ENCODE peak calls at places on chromosome 16, in ten cellular contexts. O is sigmoid colon, Q is breast epithelium, U is suprapubic skin, X is spleen, R is upper lobe of left lung, F is HCT116, D is transverse colon, I is prostate gland, Y is K562. V is an unnamed sample.
A peak's percentile ranks its signal among the peaks of the same experiment; 100 is the strongest.

GRCh38 chr16:87897563-87898505 is 28.5 kb upstream of the SLC7A5 start:
- DNase-seq in R (no peak), O (no peak), I (no peak), Y (no peak), X (no peak), U (no peak), D (no peak), F (no peak), Q (no peak), V (no peak)

GRCh38 chr16:51391798-51392511 is 240.9 kb upstream of the SALL1 start:
- DNase-seq in Q (no peak), F (no peak), X (no peak), D (no peak), Y (no peak), U (no peak), O (no peak), R (no peak), I (no peak), V (no peak)

GRCh38 chr16:7055443-7055842 is 277.2 kb upstream of the RBFOX1 start:
- DNase-seq in I (no peak), F (no peak), D (no peak), Y (peak; percentile 12), R (no peak), X (no peak), Q (no peak), U (no peak), O (no peak), V (no peak)

GRCh38 chr16:23673971-23674614 is 4.6 kb upstream of the PLK1 start:
- DNase-seq in U (no peak), R (no peak), I (no peak), F (no peak), X (no peak), Y (no peak), D (no peak), O (no peak), Q (no peak), V (no peak)

GRCh38 chr16:1491327-1491726 is 1.8 kb upstream of the TELO2 start:
- DNase-seq in I (no peak), F (no peak), R (no peak), O (no peak), Y (no peak), Q (no peak), X (peak; percentile 61), U (no peak), D (no peak), V (no peak)

GRCh38 chr16:700684-701584 is 4.7 kb downstream of the FBXL16 start:
- DNase-seq in O (no peak), Q (no peak), F (no peak), D (no peak), X (no peak), Y (peak; percentile 77), I (no peak), U (no peak), R (no peak), V (no peak)

GRCh38 chr16:878886-879285 is 78.4 kb upstream of the GNG13 start:
- DNase-seq in I (no peak), X (no peak), R (no peak), O (peak; percentile 53), F (no peak), Y (no peak), D (no peak), Q (no peak), U (no peak), V (no peak)

GRCh38 chr16:14511798-14512131 is 118.3 kb downstream of the PARN start:
- DNase-seq in X (no peak), U (no peak), O (no peak), D (no peak), Q (no peak), F (no peak), Y (no peak), R (no peak), I (no peak), V (no peak)

GRCh38 chr16:75267631-75268264 is 16.3 kb upstream of the BCAR1 start:
- DNase-seq in I (peak; percentile 66), O (peak; percentile 82), Q (peak; percentile 81), U (no peak), Y (no peak), X (no peak), D (peak; percentile 84), R (peak; percentile 84), F (peak; percentile 54), V (peak; percentile 65)

GRCh38 chr16:14003119-14003570 is 68.0 kb upstream of the MRTFB start:
- DNase-seq in D (peak; percentile 29), Y (peak; percentile 36), R (peak; percentile 63), I (peak; percentile 47), O (peak; percentile 71), Q (peak; percentile 77), U (peak; percentile 89), F (no peak), X (peak; percentile 72), V (no peak)

GRCh38 chr16:76956801-76957200 is 234.2 kb upstream of the MON1B start:
- DNase-seq in X (no peak), O (no peak), D (no peak), Y (no peak), U (no peak), Q (no peak), I (no peak), R (no peak), F (no peak), V (no peak)

GRCh38 chr16:14501331-14502255 is 128.5 kb downstream of the PARN start:
- DNase-seq in D (peak; percentile 79), X (no peak), Y (peak; percentile 71), F (peak; percentile 67), Q (peak; percentile 82), I (peak; percentile 88), O (peak; percentile 97), U (peak; percentile 90), R (peak; percentile 91), V (peak; percentile 89)

GRCh38 chr16:78448658-78449327 is 349.3 kb downstream of the WWOX start:
- DNase-seq in I (no peak), U (no peak), Y (no peak), Q (no peak), X (no peak), F (no peak), R (no peak), D (no peak), O (no peak), V (no peak)

GRCh38 chr16:79097781-79098180 is 502.8 kb downstream of the MAF start:
- DNase-seq in I (no peak), O (no peak), Y (no peak), D (no peak), Q (no peak), F (no peak), U (no peak), R (no peak), X (no peak), V (no peak)

GRCh38 chr16:19655242-19655777 is 62.7 kb downstream of the KNOP1 start:
- DNase-seq in I (no peak), O (no peak), R (no peak), D (no peak), U (no peak), Y (no peak), Q (no peak), X (no peak), F (no peak), V (no peak)

DNA sequence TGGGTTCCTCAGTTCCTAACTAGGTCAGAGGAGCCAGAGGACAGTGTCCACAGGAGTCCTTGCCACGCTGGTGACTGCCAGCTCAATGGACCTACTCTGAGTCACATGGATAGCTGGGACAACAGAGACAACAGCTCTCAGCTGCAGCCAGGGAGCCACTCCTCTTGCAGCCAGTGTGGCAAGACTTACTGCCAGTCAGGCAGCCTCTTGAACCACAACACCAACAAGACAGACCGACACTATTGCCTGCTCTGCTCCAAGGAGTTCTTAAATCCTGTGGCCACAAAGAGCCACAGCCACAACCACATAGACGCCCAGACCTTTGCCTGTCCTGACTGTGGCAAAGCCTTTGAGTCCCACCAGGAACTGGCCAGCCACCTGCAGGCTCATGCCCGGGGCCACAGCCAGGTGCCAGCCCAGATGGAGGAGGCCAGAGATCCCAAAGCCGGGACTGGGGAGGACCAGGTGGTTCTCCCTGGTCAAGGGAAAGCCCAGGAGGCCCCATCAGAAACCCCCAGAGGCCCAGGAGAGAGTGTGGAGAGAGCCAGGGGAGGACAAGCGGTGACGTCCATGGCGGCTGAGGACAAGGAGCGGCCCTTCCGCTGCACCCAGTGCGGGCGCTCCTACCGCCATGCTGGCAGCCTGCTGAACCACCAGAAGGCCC is 6.7 kb downstream of the ZNF646 start:
- DNase-seq in D (no peak), Y (no peak), U (no peak), F (no peak), R (no peak), X (peak; percentile 59), O (peak; percentile 60), Q (no peak), I (no peak), V (no peak)
- H3K27ac ChIP-seq in D (no peak overlapping the region), Y (no peak overlapping the region), U (no peak overlapping the region), F (no peak overlapping the region), R (no peak overlapping the region), X (no peak overlapping the region), O (no peak overlapping the region), Q (no peak overlapping the region), I (no peak overlapping the region), V (no peak overlapping the region)

GRCh38 chr16:27334192-27334764 is 20.5 kb downstream of the IL4R start:
- DNase-seq in Q (no peak), Y (no peak), I (no peak), O (no peak), X (no peak), D (no peak), F (no peak), U (no peak), R (no peak), V (no peak)
- TF ChIP-seq POLR2AphosphoS5 in Q (no peak), Y (no peak), I (no peak), O (peak; percentile 42), X (no peak), D (no peak), F (no peak), U (no peak), R (no peak), V (peak; percentile 19)

DNA sequence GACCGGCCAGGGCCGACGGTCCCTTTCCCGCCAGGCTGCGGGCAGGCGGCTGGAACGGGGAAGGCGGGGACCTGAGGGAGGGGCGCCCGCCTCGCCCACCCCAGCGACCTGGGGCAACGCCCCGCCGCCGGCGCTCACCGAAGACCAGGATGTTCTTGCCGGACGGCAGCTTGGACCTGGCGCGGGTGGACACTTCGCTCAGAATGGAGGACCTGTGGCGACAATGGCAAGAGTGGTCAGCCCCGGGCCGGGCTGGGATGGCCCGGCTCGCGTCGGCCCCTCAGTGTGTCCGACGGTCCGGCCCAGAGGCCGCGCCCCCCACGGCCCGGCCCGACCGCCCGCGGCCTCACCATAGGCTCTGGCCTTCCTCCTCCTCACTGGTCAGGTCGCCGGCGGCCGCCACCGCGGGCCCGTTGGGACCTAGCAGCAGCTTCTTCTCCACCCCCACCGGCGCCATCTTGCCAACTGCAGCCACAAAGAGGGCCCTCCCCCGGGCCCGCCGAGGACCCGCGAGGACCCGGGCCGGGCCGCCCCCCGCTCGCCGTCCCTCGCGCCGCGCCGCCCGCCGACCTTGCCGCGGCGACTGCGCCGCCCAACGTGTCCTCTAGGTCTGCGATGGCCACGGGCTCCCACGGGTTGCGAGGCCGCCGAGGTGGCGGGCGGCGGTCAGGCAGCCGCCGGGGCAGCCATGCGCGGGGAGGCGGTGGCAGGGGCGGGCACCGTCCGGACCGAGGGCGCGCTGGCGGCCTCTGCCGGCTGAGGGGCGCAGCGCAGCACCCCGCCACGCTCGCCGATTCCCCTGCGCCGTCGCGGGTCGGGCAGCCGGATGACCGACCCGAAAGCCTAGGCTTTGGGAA is at the start of gene DYNC1LI2:
- DNase-seq in D (peak; percentile 77), U (peak; percentile 91), O (peak; percentile 88), F (peak; percentile 34), Y (peak; percentile 94), R (peak; percentile 82), Q (peak; percentile 79), I (peak; percentile 58), X (peak; percentile 96), V (peak; percentile 78)
- TF ChIP-seq POLR2A in D (peak; percentile 34), U (peak; percentile 44), O (no peak), F (peak; percentile 17), Y (peak; percentile 80), R (no peak), Q (no peak), I (peak; percentile 30), X (no peak), V (no peak)

GRCh38 chr16:30652718-30653117 is 2.0 kb downstream of the PRR14 start:
- DNase-seq in X (peak; percentile 76), Y (no peak), U (no peak), O (no peak), Q (no peak), R (no peak), I (no peak), F (no peak), D (no peak), V (no peak)
- H3K27ac ChIP-seq in X (no peak overlapping the region), Y (no peak overlapping the region), U (no peak overlapping the region), O (peak overlapping the region; percentile 97), Q (peak overlapping the region; percentile 36), R (no peak overlapping the region), I (no peak overlapping the region), F (no peak overlapping the region), D (peak overlapping the region; percentile 97), V (peak overlapping the region; percentile 99)